ENCODE peak calls at places on chromosomes 1 and 21, in nine cellular contexts. R is IMR-90, O is AG04450, C is AG10803, W is osteoblast, H is NB4, D is K562, T is foreskin fibroblast, Q is tibial artery. M is an unnamed sample.

GRCh38 chr1:221429262-221429661 is 312.6 kb downstream of the DUSP10 start:
- DNase-seq in W (no peak), H (peak; percentile 12), C (peak; percentile 47), Q (no peak), R (peak; percentile 63), T (peak; percentile 70), D (no peak), O (no peak), M (no peak)

GRCh38 chr21:42939581-42940413 is 14.4 kb upstream of the ERVH48-1 start:
- DNase-seq in T (peak; percentile 97), R (peak; percentile 99), Q (peak; percentile 91), H (peak; percentile 67), O (peak; percentile 91), C (peak; percentile 96), D (no peak), W (peak; percentile 96), M (no peak)

GRCh38 chr1:18264450-18265000 is 156.9 kb downstream of the IGSF21 start:
- DNase-seq in O (no peak), W (no peak), R (no peak), D (no peak), H (no peak), T (no peak), C (no peak), Q (no peak), M (no peak)

GRCh38 chr1:202501281-202501680 is 152.8 kb downstream of the PPP1R12B start:
- DNase-seq in D (no peak), W (peak; percentile 32), C (peak; percentile 49), O (no peak), H (peak; percentile 44), R (peak; percentile 48), T (peak; percentile 67), Q (no peak), M (no peak)

GRCh38 chr1:156467385-156467784 is 33.2 kb downstream of the MEF2D start:
- DNase-seq in Q (no peak), C (no peak), O (no peak), R (no peak), D (no peak), H (no peak), T (no peak), W (no peak), M (no peak)

GRCh38 chr1:22709891-22710687 is 550 bp upstream of the EPHB2 start:
- DNase-seq in C (peak; percentile 72), T (peak; percentile 86), R (peak; percentile 64), O (no peak), H (peak; percentile 75), D (no peak), Q (no peak), W (peak; percentile 99), M (peak; percentile 55)

GRCh38 chr1:158998781-158999161 is 10.9 kb upstream of the IFI16 start:
- DNase-seq in C (peak; percentile 65), H (peak; percentile 76), T (peak; percentile 73), W (no peak), D (peak; percentile 49), Q (peak; percentile 78), R (peak; percentile 61), O (peak; percentile 18), M (no peak)

GRCh38 chr1:247054992-247055415 is 23.6 kb downstream of the ZNF670 start:
- DNase-seq in T (peak; percentile 41), H (no peak), C (no peak), W (no peak), R (peak; percentile 28), D (no peak), Q (no peak), O (no peak), M (no peak)

GRCh38 chr1:29703596-29703995 is 467.3 kb downstream of the PTPRU start:
- DNase-seq in R (peak; percentile 54), W (peak; percentile 97), D (peak; percentile 39), O (no peak), C (peak; percentile 59), H (peak; percentile 23), Q (no peak), T (peak; percentile 77), M (peak; percentile 68)

GRCh38 chr1:97451944-97452343 is 468.9 kb downstream of the DPYD start:
- DNase-seq in D (no peak), C (no peak), H (no peak), Q (no peak), O (no peak), W (no peak), T (peak; percentile 4), R (no peak), M (no peak)

GRCh38 chr21:46191257-46191685 is 7.0 kb upstream of the SPATC1L start:
- DNase-seq in D (peak; percentile 41), O (peak; percentile 52), R (peak; percentile 85), T (peak; percentile 90), Q (peak; percentile 79), W (peak; percentile 98), H (peak; percentile 44), C (peak; percentile 81), M (peak; percentile 25)

GRCh38 chr1:39387452-39387851 is 104.0 kb upstream of the BMP8A start:
- DNase-seq in H (no peak), C (peak; percentile 92), Q (no peak), D (peak; percentile 51), T (peak; percentile 94), O (peak; percentile 81), R (peak; percentile 94), W (peak; percentile 83), M (no peak)

GRCh38 chr1:2205191-2205952 is 10.8 kb upstream of the FAAP20 start:
- DNase-seq in C (peak; percentile 94), W (no peak), H (peak; percentile 89), O (peak; percentile 81), D (no peak), T (peak; percentile 98), Q (peak; percentile 98), R (peak; percentile 92), M (peak; percentile 95)

GRCh38 chr1:50139339-50139738 is 30.6 kb downstream of the ELAVL4 start:
- DNase-seq in D (no peak), Q (no peak), R (no peak), T (no peak), W (peak; percentile 10), H (no peak), O (no peak), C (no peak), M (no peak)

GRCh38 chr1:6586404-6586816 is 6.6 kb downstream of the ZBTB48 start:
- DNase-seq in T (no peak), R (no peak), H (no peak), D (no peak), O (no peak), C (no peak), Q (no peak), W (peak; percentile 59), M (no peak)

GRCh38 chr1:6584126-6585080 is 4.6 kb downstream of the ZBTB48 start:
- DNase-seq in C (no peak), D (no peak), W (peak; percentile 92), R (no peak), Q (no peak), O (no peak), H (no peak), T (no peak), M (no peak)

GRCh38 chr1:6587261-6588005 is 7.6 kb downstream of the ZBTB48 start:
- DNase-seq in O (no peak), W (peak; percentile 90), D (no peak), Q (peak; percentile 93), H (no peak), C (no peak), R (no peak), T (peak; percentile 47), M (no peak)

GRCh38 chr1:6585841-6586240 is 6.0 kb downstream of the ZBTB48 start:
- DNase-seq in T (no peak), D (no peak), H (no peak), Q (no peak), C (no peak), O (no peak), R (no peak), W (peak; percentile 18), M (no peak)

DNA sequence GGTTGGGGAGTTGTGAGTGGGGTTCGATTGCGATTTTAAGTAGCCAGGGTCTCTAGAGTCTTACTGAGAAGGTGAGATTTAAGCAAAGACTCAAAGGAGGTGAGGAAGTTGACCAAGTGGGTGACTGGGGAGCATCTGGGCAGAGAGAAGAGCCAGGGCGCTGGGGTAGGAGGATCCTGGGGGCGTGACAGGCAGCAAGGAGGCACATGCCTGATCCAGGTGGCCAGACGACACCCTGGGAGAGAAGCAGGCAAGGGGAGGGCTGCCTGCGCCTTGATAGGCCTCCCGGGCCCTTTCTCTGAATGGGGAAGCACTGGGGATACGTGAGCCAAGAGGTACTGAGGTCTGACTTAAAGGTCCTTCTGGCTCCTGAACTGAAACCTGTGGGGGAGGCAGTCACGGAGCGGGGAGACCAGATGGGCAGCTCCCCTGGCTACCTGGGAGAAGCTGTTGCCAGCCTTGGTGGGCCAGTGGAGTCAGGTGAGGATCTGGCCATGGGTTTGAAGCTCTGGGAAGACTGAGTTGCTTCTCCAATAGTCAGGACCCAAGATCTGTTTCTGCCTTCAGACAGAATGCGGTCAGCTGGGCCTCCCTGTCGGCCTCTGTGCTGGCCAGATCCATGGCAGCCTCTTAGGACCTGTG is 5.4 kb downstream of the ZBTB48 start:
- DNase-seq in C (no peak), R (no peak), H (no peak), T (no peak), W (peak; percentile 71), Q (no peak), O (no peak), D (peak; percentile 48), M (no peak)
- TF ChIP-seq CTCF in C (no peak), R (no peak), H (no peak), T (no peak), W (no peak), Q (no peak), O (no peak), D (no peak), M (no peak)

GRCh38 chr1:110053557-110054428 is 16.7 kb downstream of the ALX3 start:
- DNase-seq in Q (no peak), T (peak; percentile 76), D (peak; percentile 87), O (no peak), H (peak; percentile 55), R (peak; percentile 25), C (peak; percentile 38), W (peak; percentile 85), M (peak; percentile 80)
- TF ChIP-seq CTCF in Q (peak; percentile 95), T (peak; percentile 94), D (peak; percentile 93), O (peak; percentile 98), H (peak; percentile 91), R (peak; percentile 89), C (peak; percentile 96), W (peak; percentile 96), M (peak; percentile 96)

GRCh38 chr1:223133301-223133823 is 9.7 kb downstream of the TLR5 start:
- DNase-seq in C (no peak), R (no peak), W (no peak), O (no peak), D (no peak), T (no peak), Q (no peak), H (no peak), M (peak; percentile 44)
- TF ChIP-seq CTCF in C (no peak), R (no peak), W (no peak), O (no peak), D (no peak), T (no peak), Q (no peak), H (no peak), M (no peak)

GRCh38 chr1:57377731-57378139 is 46.1 kb downstream of the DAB1 start:
- DNase-seq in O (no peak), T (no peak), C (no peak), D (no peak), R (no peak), Q (no peak), W (no peak), H (peak; percentile 11), M (peak; percentile 44)
- TF ChIP-seq CTCF in O (no peak), T (no peak), C (no peak), D (no peak), R (no peak), Q (no peak), W (no peak), H (no peak), M (peak; percentile 56)

GRCh38 chr1:151540982-151541377 is 871 bp downstream of the TUFT1 start:
- DNase-seq in H (no peak), C (no peak), W (peak; percentile 72), Q (no peak), D (no peak), R (no peak), O (no peak), T (no peak), M (peak; percentile 55)
- TF ChIP-seq CTCF in H (no peak), C (no peak), W (no peak), Q (no peak), D (no peak), R (no peak), O (no peak), T (no peak), M (no peak)

M was measured in H9.